ENCODE peak calls at places on chromosomes 5 and 9, in nine cellular contexts. One of them, this sample, is unnamed. For H3K4me1, the result is how much of the 10 kb centered on the place peaks cover.

GRCh38 chr5:54644226-54644625 is 126.7 kb downstream of the SNX18 start:
- DNase-seq in psoas muscle: no peak
- DNase-seq in upper lobe of right lung: no peak
- DNase-seq in fibroblast of lung: peak
- DNase-seq in PC-9: peak
- DNase-seq in breast epithelium: no peak
- DNase-seq in spleen: no peak
- DNase-seq in transverse colon: no peak
- DNase-seq in hepatocyte: no peak
- DNase-seq in this sample: peak

GRCh38 chr5:2579126-2579525 is 172.4 kb downstream of the IRX2 start:
- DNase-seq in psoas muscle: no peak
- DNase-seq in upper lobe of right lung: no peak
- DNase-seq in fibroblast of lung: no peak
- DNase-seq in PC-9: no peak
- DNase-seq in breast epithelium: no peak
- DNase-seq in spleen: no peak
- DNase-seq in transverse colon: no peak
- DNase-seq in hepatocyte: peak
- DNase-seq in this sample: no peak

GRCh38 chr5:34042302-34042701 is 711 bp downstream of the C1QTNF3 start:
- DNase-seq in psoas muscle: no peak
- DNase-seq in upper lobe of right lung: no peak
- DNase-seq in fibroblast of lung: no peak
- DNase-seq in PC-9: no peak
- DNase-seq in breast epithelium: no peak
- DNase-seq in spleen: peak
- DNase-seq in transverse colon: no peak
- DNase-seq in hepatocyte: no peak
- DNase-seq in this sample: no peak

GRCh38 chr5:132103969-132104391 is 30.4 kb downstream of the CSF2 start:
- DNase-seq in psoas muscle: no peak
- DNase-seq in upper lobe of right lung: no peak
- DNase-seq in fibroblast of lung: no peak
- DNase-seq in PC-9: no peak
- DNase-seq in breast epithelium: no peak
- DNase-seq in spleen: peak
- DNase-seq in transverse colon: no peak
- DNase-seq in hepatocyte: no peak
- DNase-seq in this sample: no peak

GRCh38 chr9:106752581-106752980 is 110.4 kb upstream of the ZNF462 start:
- DNase-seq in psoas muscle: no peak
- DNase-seq in upper lobe of right lung: no peak
- DNase-seq in fibroblast of lung: peak
- DNase-seq in PC-9: no peak
- DNase-seq in breast epithelium: no peak
- DNase-seq in spleen: no peak
- DNase-seq in transverse colon: no peak
- DNase-seq in hepatocyte: peak
- DNase-seq in this sample: no peak

GRCh38 chr5:136192526-136193395 is at the start of gene SMIM32:
- DNase-seq in psoas muscle: peak
- DNase-seq in upper lobe of right lung: peak
- DNase-seq in fibroblast of lung: peak
- DNase-seq in PC-9: no peak
- DNase-seq in breast epithelium: no peak
- DNase-seq in spleen: peak
- DNase-seq in transverse colon: peak
- DNase-seq in hepatocyte: peak
- DNase-seq in this sample: peak

GRCh38 chr5:57932761-57933160 is 450.1 kb upstream of the ACTBL2 start:
- DNase-seq in psoas muscle: no peak
- DNase-seq in upper lobe of right lung: no peak
- DNase-seq in fibroblast of lung: no peak
- DNase-seq in PC-9: no peak
- DNase-seq in breast epithelium: no peak
- DNase-seq in spleen: no peak
- DNase-seq in transverse colon: no peak
- DNase-seq in hepatocyte: peak
- DNase-seq in this sample: no peak

GRCh38 chr9:64773491-64773931 is 511.5 kb downstream of the FOXD4L5 start:
- DNase-seq in psoas muscle: peak
- DNase-seq in upper lobe of right lung: peak
- DNase-seq in fibroblast of lung: peak
- DNase-seq in PC-9: no peak
- DNase-seq in breast epithelium: no peak
- DNase-seq in spleen: peak
- DNase-seq in transverse colon: peak
- DNase-seq in hepatocyte: peak
- DNase-seq in this sample: peak

GRCh38 chr9:38162332-38162985 is 93.4 kb upstream of the SHB start:
- DNase-seq in psoas muscle: no peak
- DNase-seq in upper lobe of right lung: no peak
- DNase-seq in fibroblast of lung: no peak
- DNase-seq in PC-9: no peak
- DNase-seq in breast epithelium: no peak
- DNase-seq in spleen: no peak
- DNase-seq in transverse colon: no peak
- DNase-seq in hepatocyte: no peak
- DNase-seq in this sample: no peak

GRCh38 chr5:59146729-59147128 is 563.9 kb downstream of the RAB3C start:
- DNase-seq in psoas muscle: no peak
- DNase-seq in upper lobe of right lung: no peak
- DNase-seq in fibroblast of lung: no peak
- DNase-seq in PC-9: no peak
- DNase-seq in breast epithelium: no peak
- DNase-seq in spleen: no peak
- DNase-seq in transverse colon: no peak
- DNase-seq in hepatocyte: no peak
- DNase-seq in this sample: no peak

GRCh38 chr5:143086851-143087637 is 316.4 kb downstream of the NR3C1 start:
- DNase-seq in psoas muscle: no peak
- DNase-seq in upper lobe of right lung: no peak
- DNase-seq in fibroblast of lung: peak
- DNase-seq in PC-9: peak
- DNase-seq in breast epithelium: no peak
- DNase-seq in spleen: no peak
- DNase-seq in transverse colon: no peak
- DNase-seq in hepatocyte: peak
- DNase-seq in this sample: no peak

GRCh38 chr5:23884405-23884804 is 377.0 kb downstream of the PRDM9 start:
- DNase-seq in psoas muscle: no peak
- DNase-seq in upper lobe of right lung: no peak
- DNase-seq in fibroblast of lung: no peak
- DNase-seq in PC-9: no peak
- DNase-seq in breast epithelium: no peak
- DNase-seq in spleen: no peak
- DNase-seq in transverse colon: no peak
- DNase-seq in hepatocyte: no peak
- DNase-seq in this sample: no peak

GRCh38 chr5:23014251-23014650 is 161.1 kb upstream of the CDH12 start:
- DNase-seq in psoas muscle: no peak
- DNase-seq in upper lobe of right lung: no peak
- DNase-seq in fibroblast of lung: no peak
- DNase-seq in PC-9: no peak
- DNase-seq in breast epithelium: no peak
- DNase-seq in spleen: no peak
- DNase-seq in transverse colon: no peak
- DNase-seq in hepatocyte: no peak
- DNase-seq in this sample: no peak

GRCh38 chr9:91711755-91712591 is 238.1 kb downstream of the ROR2 start:
- DNase-seq in psoas muscle: no peak
- DNase-seq in upper lobe of right lung: no peak
- DNase-seq in fibroblast of lung: peak
- DNase-seq in PC-9: no peak
- DNase-seq in breast epithelium: no peak
- DNase-seq in spleen: peak
- DNase-seq in transverse colon: peak
- DNase-seq in hepatocyte: no peak
- DNase-seq in this sample: no peak

GRCh38 chr5:143041461-143041860 is 271.3 kb downstream of the ARHGAP26 start:
- DNase-seq in psoas muscle: no peak
- DNase-seq in upper lobe of right lung: no peak
- DNase-seq in fibroblast of lung: no peak
- DNase-seq in PC-9: no peak
- DNase-seq in breast epithelium: no peak
- DNase-seq in spleen: no peak
- DNase-seq in transverse colon: no peak
- DNase-seq in hepatocyte: no peak
- DNase-seq in this sample: no peak

GRCh38 chr9:34185778-34186551 is 7.1 kb downstream of the UBAP1 start:
- DNase-seq in psoas muscle: no peak
- DNase-seq in upper lobe of right lung: no peak
- DNase-seq in fibroblast of lung: peak
- DNase-seq in PC-9: peak
- DNase-seq in breast epithelium: no peak
- DNase-seq in spleen: no peak
- DNase-seq in transverse colon: no peak
- DNase-seq in hepatocyte: peak
- DNase-seq in this sample: no peak
- H3K27ac ChIP-seq in psoas muscle: peak
- H3K27ac ChIP-seq in upper lobe of right lung: peak
- H3K27ac ChIP-seq in fibroblast of lung: peak
- H3K27ac ChIP-seq in PC-9: peak
- H3K27ac ChIP-seq in breast epithelium: peak
- H3K27ac ChIP-seq in spleen: peak
- H3K27ac ChIP-seq in transverse colon: peak
- H3K27ac ChIP-seq in hepatocyte: peak
- H3K27ac ChIP-seq in this sample: peak

DNA sequence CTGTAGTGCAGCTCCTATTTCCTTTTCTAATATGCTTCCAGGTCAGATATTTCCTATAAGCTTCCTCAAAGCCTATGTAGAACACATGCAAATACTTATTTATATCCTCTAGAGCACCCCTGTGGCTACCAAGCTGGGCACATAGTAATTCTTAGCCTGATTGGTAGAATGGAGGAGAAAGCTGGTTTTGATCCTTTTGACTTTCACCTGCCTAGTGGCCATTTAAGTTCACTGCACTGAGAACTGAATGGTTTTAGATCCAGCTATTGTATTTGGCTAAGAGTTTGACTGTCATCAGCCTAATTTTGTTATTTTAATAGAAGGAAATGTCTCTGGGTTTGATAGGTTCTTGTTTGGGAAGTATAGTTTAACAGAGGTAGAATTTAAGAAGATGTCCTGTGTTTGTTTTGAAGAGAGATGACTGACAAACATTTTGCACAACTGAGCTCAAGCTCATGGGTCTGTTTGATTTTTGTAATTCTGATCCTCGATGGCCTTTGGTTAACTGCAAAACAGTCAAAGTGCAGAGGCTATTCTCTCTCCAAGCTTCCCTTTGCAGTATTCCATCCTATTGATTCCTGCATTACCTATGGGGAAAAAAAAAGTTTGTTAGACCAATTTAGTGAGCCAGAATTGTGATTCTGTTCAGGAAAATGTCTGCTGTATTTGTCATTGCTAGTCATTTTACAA is 85.4 kb downstream of the KCNN2 start:
- DNase-seq in psoas muscle: no peak
- DNase-seq in upper lobe of right lung: no peak
- DNase-seq in fibroblast of lung: no peak
- DNase-seq in PC-9: no peak
- DNase-seq in breast epithelium: no peak
- DNase-seq in spleen: no peak
- DNase-seq in transverse colon: no peak
- DNase-seq in hepatocyte: no peak
- DNase-seq in this sample: no peak
- TF ChIP-seq CTCF in psoas muscle: no peak
- TF ChIP-seq CTCF in upper lobe of right lung: peak
- TF ChIP-seq CTCF in fibroblast of lung: peak
- TF ChIP-seq CTCF in PC-9: peak
- TF ChIP-seq CTCF in breast epithelium: no peak
- TF ChIP-seq CTCF in spleen: no peak
- TF ChIP-seq CTCF in transverse colon: peak
- TF ChIP-seq CTCF in hepatocyte: peak
- TF ChIP-seq CTCF in this sample: peak

DNA sequence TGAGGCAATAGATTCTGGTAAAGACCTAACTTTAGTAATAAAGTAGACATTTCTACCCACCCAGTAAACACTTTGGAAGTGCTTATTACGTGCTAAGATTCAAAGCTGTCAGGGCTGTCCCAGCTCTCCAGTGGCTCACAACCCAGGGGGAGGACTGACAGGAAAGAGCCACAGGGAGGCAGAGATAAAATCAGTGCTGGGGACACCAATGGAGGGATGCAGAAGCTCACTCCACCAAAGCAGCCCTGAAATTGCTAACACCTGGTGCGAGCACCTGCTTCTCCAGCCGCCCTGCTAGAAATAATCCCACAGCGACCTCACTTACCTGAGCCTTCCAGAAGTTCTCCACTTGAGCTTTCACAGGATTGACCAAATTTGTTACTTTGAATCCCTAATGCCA is 501.0 kb downstream of the BNC2 start:
- DNase-seq in psoas muscle: no peak
- DNase-seq in upper lobe of right lung: no peak
- DNase-seq in fibroblast of lung: no peak
- DNase-seq in PC-9: no peak
- DNase-seq in breast epithelium: no peak
- DNase-seq in spleen: no peak
- DNase-seq in transverse colon: no peak
- DNase-seq in hepatocyte: no peak
- DNase-seq in this sample: no peak
- H3K4me1 ChIP-seq in psoas muscle: under half
- H3K4me1 ChIP-seq in upper lobe of right lung: under half
- H3K4me1 ChIP-seq in fibroblast of lung: under half
- H3K4me1 ChIP-seq in PC-9: under half
- H3K4me1 ChIP-seq in breast epithelium: under half
- H3K4me1 ChIP-seq in spleen: under half
- H3K4me1 ChIP-seq in transverse colon: under half
- H3K4me1 ChIP-seq in hepatocyte: under half
- H3K4me1 ChIP-seq in this sample: under half

GRCh38 chr5:101663543-101663942 is 632.5 kb downstream of the SLCO4C1 start:
- DNase-seq in psoas muscle: no peak
- DNase-seq in upper lobe of right lung: no peak
- DNase-seq in fibroblast of lung: no peak
- DNase-seq in PC-9: no peak
- DNase-seq in breast epithelium: no peak
- DNase-seq in spleen: no peak
- DNase-seq in transverse colon: no peak
- DNase-seq in hepatocyte: no peak
- DNase-seq in this sample: no peak
- H3K27ac ChIP-seq in psoas muscle: no peak
- H3K27ac ChIP-seq in upper lobe of right lung: no peak
- H3K27ac ChIP-seq in fibroblast of lung: no peak
- H3K27ac ChIP-seq in PC-9: no peak
- H3K27ac ChIP-seq in breast epithelium: no peak
- H3K27ac ChIP-seq in spleen: no peak
- H3K27ac ChIP-seq in transverse colon: no peak
- H3K27ac ChIP-seq in hepatocyte: peak
- H3K27ac ChIP-seq in this sample: no peak